ENCODE peak calls at places on chromosomes 7 and 10, in seven cellular contexts. I is fibroblast of lung, Y is HCT116, T is mammary epithelial cell, D is neural progenitor cell, L is IMR-90, K is PC-3. X is an unnamed sample.

GRCh38 chr7:48429117-48429516 is 257.9 kb downstream of the ABCA13 start:
- DNase-seq in I (no peak), Y (no peak), T (no peak), D (no peak), L (no peak), K (no peak), X (no peak)

GRCh38 chr10:116848912-116849270 is 408 bp upstream of the ENO4 start:
- DNase-seq in I (no peak), Y (no peak), T (no peak), D (no peak), L (no peak), K (no peak), X (no peak)

GRCh38 chr10:92914478-92915066 is 66.3 kb downstream of the EXOC6 start:
- DNase-seq in I (peak), Y (peak), T (peak), D (peak), L (peak), K (peak), X (peak)

GRCh38 chr7:1125603-1125969 is 34.4 kb downstream of the ZFAND2A start:
- DNase-seq in I (no peak), Y (no peak), T (no peak), D (no peak), L (no peak), K (no peak), X (no peak)

GRCh38 chr7:77330169-77330882 is 85.8 kb downstream of the GSAP start:
- DNase-seq in I (no peak), Y (no peak), T (peak), D (no peak), L (peak), K (peak), X (no peak)

GRCh38 chr10:80500572-80501380 is 36.9 kb upstream of the SH2D4B start:
- DNase-seq in I (no peak), Y (no peak), T (no peak), D (no peak), L (no peak), K (no peak), X (no peak)

GRCh38 chr10:27319752-27320561 is 79.4 kb upstream of the ACBD5 start:
- DNase-seq in I (peak), Y (no peak), T (peak), D (peak), L (peak), K (no peak), X (peak)

GRCh38 chr10:76150886-76151288 is 719.5 kb downstream of the LRMDA start:
- DNase-seq in I (no peak), Y (no peak), T (no peak), D (no peak), L (no peak), K (no peak), X (peak)

GRCh38 chr7:1725766-1726630 is 55.9 kb downstream of the ELFN1 start:
- DNase-seq in I (peak), Y (no peak), T (no peak), D (no peak), L (no peak), K (no peak), X (no peak)

GRCh38 chr10:65941098-65941655 is 984.7 kb upstream of the LRRTM3 start:
- DNase-seq in I (no peak), Y (no peak), T (no peak), D (no peak), L (no peak), K (no peak), X (no peak)

GRCh38 chr7:99601656-99602310 is 3.7 kb downstream of the TMEM225B start:
- DNase-seq in I (no peak), Y (no peak), T (no peak), D (peak), L (no peak), K (no peak), X (peak)

GRCh38 chr10:21849624-21850023 is 153.9 kb downstream of the DNAJC1 start:
- DNase-seq in I (no peak), Y (peak), T (peak), D (no peak), L (no peak), K (no peak), X (no peak)

GRCh38 chr7:74141705-74142104 is 32.5 kb upstream of the EIF4H start:
- DNase-seq in I (no peak), Y (peak), T (peak), D (no peak), L (no peak), K (peak), X (peak)

GRCh38 chr7:128904381-128905197 is 5.9 kb downstream of the KCP start:
- DNase-seq in I (peak), Y (peak), T (peak), D (peak), L (peak), K (peak), X (peak)

GRCh38 chr10:112288526-112288925 is 5.3 kb downstream of the TECTB start:
- DNase-seq in I (no peak), Y (no peak), T (no peak), D (peak), L (no peak), K (no peak), X (no peak)

GRCh38 chr7:88377421-88377820 is 70.7 kb upstream of the STEAP4 start:
- DNase-seq in I (no peak), Y (peak), T (peak), D (peak), L (no peak), K (peak), X (peak)

GRCh38 chr10:77290528-77291155 is 347.0 kb downstream of the KCNMA1 start:
- DNase-seq in I (peak), Y (no peak), T (peak), D (no peak), L (peak), K (peak), X (no peak)

GRCh38 chr10:122468923-122469781 is 7.8 kb downstream of the HTRA1 start:
- DNase-seq in I (peak), Y (peak), T (peak), D (no peak), L (peak), K (peak), X (no peak)

GRCh38 chr7:4715385-4715770 is 33.3 kb downstream of the FOXK1 start:
- DNase-seq in I (peak), Y (no peak), T (peak), D (no peak), L (peak), K (no peak), X (no peak)

GRCh38 chr10:99438890-99439289 is 8.5 kb upstream of the GOT1 start:
- DNase-seq in I (no peak), Y (no peak), T (no peak), D (no peak), L (no peak), K (no peak), X (no peak)

GRCh38 chr7:19376591-19376990 is 231.4 kb upstream of the FERD3L start:
- DNase-seq in I (peak), Y (no peak), T (no peak), D (no peak), L (peak), K (no peak), X (no peak)

GRCh38 chr10:110993024-110993693 is 73.8 kb downstream of the SHOC2 start:
- DNase-seq in I (peak), Y (no peak), T (peak), D (no peak), L (peak), K (peak), X (no peak)

GRCh38 chr7:45183711-45184210 is 26.2 kb downstream of the RAMP3 start:
- DNase-seq in I (no peak), Y (no peak), T (no peak), D (no peak), L (no peak), K (no peak), X (peak)

GRCh38 chr10:79442171-79443040 is 3.0 kb downstream of the ZCCHC24 start:
- DNase-seq in I (no peak), Y (no peak), T (no peak), D (no peak), L (no peak), K (no peak), X (no peak)

GRCh38 chr10:12927896-12928295 is 73.6 kb downstream of the CCDC3 start:
- DNase-seq in I (no peak), Y (no peak), T (peak), D (no peak), L (no peak), K (no peak), X (no peak)

GRCh38 chr7:90720970-90721768 is 125.0 kb downstream of the CDK14 start:
- DNase-seq in I (peak), Y (no peak), T (peak), D (no peak), L (peak), K (no peak), X (no peak)

GRCh38 chr10:128494665-128495064 is 368.4 kb upstream of the MKI67 start:
- DNase-seq in I (no peak), Y (no peak), T (no peak), D (no peak), L (no peak), K (no peak), X (no peak)

DNA sequence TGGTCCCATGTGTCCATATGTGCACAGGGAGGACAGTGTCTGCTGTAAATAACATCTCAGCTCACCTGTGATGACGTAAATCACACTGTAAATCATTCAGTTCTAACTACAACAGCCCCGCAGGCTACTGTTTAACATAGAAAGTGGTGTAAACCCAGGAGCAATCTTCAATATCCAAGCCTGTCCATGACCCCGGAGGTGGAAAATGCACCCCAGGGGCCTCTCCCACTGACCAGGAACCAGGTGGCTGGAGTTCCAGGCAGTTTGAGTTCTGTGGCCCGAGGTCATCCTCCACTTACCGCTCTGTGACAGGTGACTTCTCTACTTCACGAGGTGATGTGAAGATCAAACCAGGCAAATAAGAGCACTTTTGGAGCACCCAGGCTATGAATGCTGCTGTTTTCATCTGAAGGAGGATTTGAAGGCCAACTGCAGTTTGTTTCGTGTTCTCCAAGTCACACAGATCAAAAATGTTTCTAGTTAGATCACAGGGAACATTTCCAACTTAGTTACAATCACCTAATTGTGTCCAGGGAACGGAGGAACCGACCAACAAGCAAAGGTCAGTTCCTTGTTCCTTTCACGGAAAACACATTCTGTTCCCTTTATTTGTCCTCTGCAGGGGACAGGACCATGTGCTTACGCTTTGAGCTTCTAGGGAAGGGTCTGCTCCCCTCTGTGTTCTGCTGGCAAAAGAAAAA is 131.8 kb downstream of the WDR37 start:
- DNase-seq in I (no peak), Y (no peak), T (no peak), D (no peak), L (no peak), K (no peak), X (no peak)
- H3K27ac ChIP-seq in I (no peak), Y (no peak), T (no peak), D (no peak), L (no peak), K (no peak), X (peak)

DNA sequence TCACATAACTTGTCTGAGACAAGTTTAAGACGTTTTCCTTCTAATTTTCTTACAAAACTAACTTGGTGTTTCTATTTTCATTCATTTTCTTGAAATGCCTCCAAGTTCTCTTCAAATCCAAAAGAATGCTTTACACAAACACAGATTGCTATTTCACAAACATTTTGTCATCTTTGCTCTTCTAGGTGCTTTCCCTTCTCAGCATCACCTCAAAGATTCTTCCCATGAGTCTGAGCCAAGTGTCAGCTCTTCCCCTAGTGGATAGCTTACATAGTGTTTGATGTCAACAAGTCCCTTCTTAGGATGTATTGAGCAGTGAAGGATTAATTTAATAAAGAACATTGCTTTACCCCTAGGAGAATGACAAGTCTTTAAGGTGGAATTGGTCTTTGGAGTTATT is 38.1 kb upstream of the SEMA3A start:
- DNase-seq in I (peak), Y (no peak), T (peak), D (peak), L (peak), K (peak), X (no peak)
- H3K9ac ChIP-seq in I (no peak), Y (no peak), T (no peak), D (no peak), L (no peak), K (no peak), X (no peak)

GRCh38 chr7:30145521-30145920 is 10.7 kb downstream of the MTURN start:
- DNase-seq in I (no peak), Y (no peak), T (no peak), D (no peak), L (no peak), K (no peak), X (no peak)
- H3K27ac ChIP-seq in I (no peak), Y (no peak), T (no peak), D (no peak), L (no peak), K (no peak), X (no peak)

DNA sequence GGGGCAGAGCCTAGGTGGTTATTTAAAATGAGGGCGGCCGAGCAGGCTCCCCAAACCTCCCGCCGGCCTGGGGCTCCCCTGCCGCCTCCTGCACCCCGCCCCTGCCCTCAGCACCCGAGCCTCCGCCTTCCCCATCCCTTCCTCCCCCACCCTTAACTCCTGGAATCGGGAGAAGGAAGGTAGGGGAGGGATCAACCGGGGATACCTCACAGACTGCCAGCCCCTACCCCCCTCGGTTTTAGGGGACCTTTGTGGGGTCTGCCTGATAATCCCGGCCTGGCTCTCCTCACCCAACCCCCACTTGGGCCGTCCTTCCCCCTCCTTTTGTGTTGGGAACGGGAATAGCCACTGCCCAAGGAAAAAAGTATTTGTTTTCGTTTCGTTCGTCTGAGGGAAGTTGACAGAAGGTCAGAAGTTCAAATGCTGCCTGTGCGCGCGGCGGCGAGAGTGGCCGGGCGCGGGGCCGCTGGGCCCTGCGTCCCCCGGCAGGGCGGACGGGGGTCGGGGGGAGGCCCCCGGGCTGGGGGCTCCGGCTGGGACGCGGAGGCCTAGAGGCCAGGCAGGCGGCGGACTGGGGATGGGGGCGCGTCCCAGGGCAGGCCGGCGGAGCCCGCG is 2.8 kb downstream of the SHH start:
- DNase-seq in I (no peak), Y (no peak), T (no peak), D (peak), L (no peak), K (no peak), X (peak)
- H3K9ac ChIP-seq in I (no peak), Y (no peak), T (no peak), D (no peak), L (no peak), K (no peak), X (no peak)

GRCh38 chr7:7769712-7770111 is 51.3 kb upstream of the RPA3 start:
- DNase-seq in I (no peak), Y (no peak), T (no peak), D (no peak), L (no peak), K (no peak), X (no peak)

GRCh38 chr7:7768977-7769376 is 50.6 kb upstream of the RPA3 start:
- DNase-seq in I (peak), Y (no peak), T (no peak), D (no peak), L (no peak), K (no peak), X (no peak)

GRCh38 chr7:7764515-7765138 is 46.2 kb upstream of the RPA3 start:
- DNase-seq in I (no peak), Y (no peak), T (no peak), D (no peak), L (no peak), K (peak), X (no peak)

GRCh38 chr7:7765422-7765821 is 47.0 kb upstream of the RPA3 start:
- DNase-seq in I (no peak), Y (no peak), T (peak), D (no peak), L (no peak), K (peak), X (no peak)

DNA sequence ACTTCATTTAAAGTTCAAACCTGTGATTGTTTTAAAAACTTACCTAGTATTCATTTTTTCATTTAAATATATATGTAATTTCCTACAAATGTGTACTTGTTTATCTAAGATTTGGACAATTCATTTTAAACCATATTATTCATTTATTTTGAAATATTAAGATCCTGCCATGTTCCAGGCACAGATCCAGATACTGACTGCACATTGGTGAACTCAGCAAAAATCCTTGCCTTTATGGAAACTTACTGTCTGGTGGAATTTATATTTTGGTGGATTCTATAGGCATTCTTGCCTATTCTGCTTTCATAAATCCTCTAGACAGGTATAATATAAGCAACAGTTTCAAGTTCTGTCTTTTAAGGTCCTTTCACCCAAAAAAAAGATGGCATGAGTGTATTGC is 48.3 kb upstream of the RPA3 start:
- DNase-seq in I (no peak), Y (no peak), T (no peak), D (no peak), L (peak), K (peak), X (no peak)
- H3K27ac ChIP-seq in I (no peak), Y (no peak), T (no peak), D (no peak), L (no peak), K (peak), X (no peak)

DNA sequence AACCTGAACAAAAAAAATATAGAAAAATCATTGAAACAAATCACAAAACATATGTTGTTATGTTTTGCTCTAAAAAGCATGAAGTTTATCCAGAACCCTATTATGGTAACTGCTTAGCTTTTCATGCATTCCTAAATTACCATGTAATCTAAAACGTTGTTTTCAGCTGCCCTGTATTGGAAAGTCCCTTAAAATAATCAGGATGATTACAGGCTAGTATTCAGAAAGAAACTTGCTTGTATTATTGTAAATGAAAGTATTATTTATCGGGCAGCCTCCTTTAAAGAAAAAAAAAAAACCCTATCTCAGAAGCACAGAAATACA is 65.6 kb upstream of the ARID5B start:
- DNase-seq in I (peak), Y (no peak), T (peak), D (no peak), L (peak), K (no peak), X (no peak)
- H3K9ac ChIP-seq in I (no peak), Y (peak), T (no peak), D (no peak), L (peak), K (peak), X (no peak)

DNA sequence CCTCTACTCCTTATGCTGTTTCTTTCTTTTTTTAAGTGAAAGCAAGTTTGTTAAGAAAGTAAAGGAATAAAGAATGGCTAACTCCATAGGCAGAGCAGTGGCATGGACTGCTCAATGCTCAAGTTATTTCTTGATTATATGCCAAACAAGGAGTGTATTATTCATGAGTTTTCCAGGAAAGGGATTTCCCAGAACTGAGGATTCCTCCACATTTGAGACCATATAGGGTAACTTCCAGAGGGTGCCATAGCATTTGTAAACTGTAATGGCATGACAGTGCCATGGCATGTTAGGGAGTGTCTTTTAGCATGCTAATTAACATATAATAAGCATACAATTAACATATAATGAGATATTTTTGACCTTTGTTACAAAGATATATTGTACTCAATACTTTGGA is 1034.5 kb upstream of the PHF14 start:
- DNase-seq in I (peak), Y (no peak), T (no peak), D (no peak), L (no peak), K (no peak), X (no peak)
- H3K27ac ChIP-seq in I (no peak), Y (no peak), T (no peak), D (no peak), L (no peak), K (no peak), X (peak)

GRCh38 chr10:63266337-63267327 is 133.5 kb downstream of the NRBF2 start:
- DNase-seq in I (no peak), Y (no peak), T (no peak), D (peak), L (no peak), K (peak), X (no peak)
- H3K9ac ChIP-seq in I (peak), Y (peak), T (peak), D (peak), L (peak), K (peak), X (peak)